ENCODE peak calls at places on chromosomes 11 and 22, in eight cellular contexts. One of them, this sample, is unnamed. For H3K4me1, the result is how much of the 10 kb centered on the place peaks cover.

GRCh38 chr11:2578006-2578933 is 121.5 kb downstream of the KCNQ1OT1 start:
- DNase-seq in transverse colon: peak
- DNase-seq in sigmoid colon: peak
- DNase-seq in stomach: peak
- DNase-seq in upper lobe of left lung: peak
- DNase-seq in A549: no peak
- DNase-seq in esophagus muscularis mucosa: no peak
- DNase-seq in ovary: peak
- DNase-seq in this sample: no peak

GRCh38 chr22:21041937-21042336 is 3.8 kb upstream of the LRRC74B start:
- DNase-seq in transverse colon: no peak
- DNase-seq in sigmoid colon: no peak
- DNase-seq in stomach: no peak
- DNase-seq in upper lobe of left lung: no peak
- DNase-seq in A549: no peak
- DNase-seq in esophagus muscularis mucosa: no peak
- DNase-seq in ovary: no peak
- DNase-seq in this sample: no peak

GRCh38 chr11:74932797-74933196 is 16.1 kb downstream of the XRRA1 start:
- DNase-seq in transverse colon: no peak
- DNase-seq in sigmoid colon: no peak
- DNase-seq in stomach: no peak
- DNase-seq in upper lobe of left lung: no peak
- DNase-seq in A549: no peak
- DNase-seq in esophagus muscularis mucosa: no peak
- DNase-seq in ovary: no peak
- DNase-seq in this sample: no peak

GRCh38 chr11:113697798-113698407 is 8.2 kb downstream of the TMPRSS5 start:
- DNase-seq in transverse colon: no peak
- DNase-seq in sigmoid colon: no peak
- DNase-seq in stomach: no peak
- DNase-seq in upper lobe of left lung: no peak
- DNase-seq in A549: no peak
- DNase-seq in esophagus muscularis mucosa: no peak
- DNase-seq in ovary: no peak
- DNase-seq in this sample: no peak

GRCh38 chr22:29380032-29380781 is 8.2 kb downstream of the AP1B1 start:
- DNase-seq in transverse colon: no peak
- DNase-seq in sigmoid colon: no peak
- DNase-seq in stomach: no peak
- DNase-seq in upper lobe of left lung: no peak
- DNase-seq in A549: no peak
- DNase-seq in esophagus muscularis mucosa: no peak
- DNase-seq in ovary: no peak
- DNase-seq in this sample: no peak

GRCh38 chr11:76698321-76699043 is 27.9 kb upstream of the LRRC32 start:
- DNase-seq in transverse colon: no peak
- DNase-seq in sigmoid colon: no peak
- DNase-seq in stomach: no peak
- DNase-seq in upper lobe of left lung: no peak
- DNase-seq in A549: peak
- DNase-seq in esophagus muscularis mucosa: no peak
- DNase-seq in ovary: no peak
- DNase-seq in this sample: no peak

GRCh38 chr11:2186669-2187266 is 15.2 kb upstream of the TH start:
- DNase-seq in transverse colon: peak
- DNase-seq in sigmoid colon: no peak
- DNase-seq in stomach: peak
- DNase-seq in upper lobe of left lung: peak
- DNase-seq in A549: peak
- DNase-seq in esophagus muscularis mucosa: no peak
- DNase-seq in ovary: no peak
- DNase-seq in this sample: no peak

GRCh38 chr11:10351435-10351767 is 46.5 kb downstream of the ADM start:
- DNase-seq in transverse colon: peak
- DNase-seq in sigmoid colon: no peak
- DNase-seq in stomach: peak
- DNase-seq in upper lobe of left lung: no peak
- DNase-seq in A549: no peak
- DNase-seq in esophagus muscularis mucosa: no peak
- DNase-seq in ovary: peak
- DNase-seq in this sample: no peak

GRCh38 chr11:12393691-12394090 is 16.3 kb downstream of the PARVA start:
- DNase-seq in transverse colon: no peak
- DNase-seq in sigmoid colon: no peak
- DNase-seq in stomach: no peak
- DNase-seq in upper lobe of left lung: no peak
- DNase-seq in A549: no peak
- DNase-seq in esophagus muscularis mucosa: peak
- DNase-seq in ovary: no peak
- DNase-seq in this sample: no peak

GRCh38 chr11:126231725-126232459 is 20.3 kb downstream of the FAM118B start:
- DNase-seq in transverse colon: no peak
- DNase-seq in sigmoid colon: no peak
- DNase-seq in stomach: no peak
- DNase-seq in upper lobe of left lung: no peak
- DNase-seq in A549: no peak
- DNase-seq in esophagus muscularis mucosa: no peak
- DNase-seq in ovary: no peak
- DNase-seq in this sample: no peak

GRCh38 chr11:1303973-1304372 is 5.5 kb downstream of the TOLLIP start:
- DNase-seq in transverse colon: peak
- DNase-seq in sigmoid colon: peak
- DNase-seq in stomach: peak
- DNase-seq in upper lobe of left lung: peak
- DNase-seq in A549: no peak
- DNase-seq in esophagus muscularis mucosa: peak
- DNase-seq in ovary: peak
- DNase-seq in this sample: no peak

GRCh38 chr11:128351168-128351567 is 236.2 kb downstream of the ETS1 start:
- DNase-seq in transverse colon: no peak
- DNase-seq in sigmoid colon: no peak
- DNase-seq in stomach: no peak
- DNase-seq in upper lobe of left lung: no peak
- DNase-seq in A549: no peak
- DNase-seq in esophagus muscularis mucosa: no peak
- DNase-seq in ovary: no peak
- DNase-seq in this sample: no peak

GRCh38 chr22:46758867-46759290 is 3.6 kb upstream of the TBC1D22A start:
- DNase-seq in transverse colon: peak
- DNase-seq in sigmoid colon: no peak
- DNase-seq in stomach: peak
- DNase-seq in upper lobe of left lung: no peak
- DNase-seq in A549: peak
- DNase-seq in esophagus muscularis mucosa: no peak
- DNase-seq in ovary: no peak
- DNase-seq in this sample: no peak

GRCh38 chr11:80958414-80958813 is 1517.6 kb upstream of the TENM4 start:
- DNase-seq in transverse colon: no peak
- DNase-seq in sigmoid colon: no peak
- DNase-seq in stomach: no peak
- DNase-seq in upper lobe of left lung: no peak
- DNase-seq in A549: peak
- DNase-seq in esophagus muscularis mucosa: no peak
- DNase-seq in ovary: no peak
- DNase-seq in this sample: no peak

GRCh38 chr11:69335461-69336386 is 41.8 kb downstream of the MYEOV start:
- DNase-seq in transverse colon: no peak
- DNase-seq in sigmoid colon: no peak
- DNase-seq in stomach: peak
- DNase-seq in upper lobe of left lung: no peak
- DNase-seq in A549: no peak
- DNase-seq in esophagus muscularis mucosa: no peak
- DNase-seq in ovary: no peak
- DNase-seq in this sample: no peak

GRCh38 chr11:69335010-69335409 is 41.1 kb downstream of the MYEOV start:
- DNase-seq in transverse colon: no peak
- DNase-seq in sigmoid colon: no peak
- DNase-seq in stomach: peak
- DNase-seq in upper lobe of left lung: no peak
- DNase-seq in A549: no peak
- DNase-seq in esophagus muscularis mucosa: no peak
- DNase-seq in ovary: no peak
- DNase-seq in this sample: no peak

GRCh38 chr11:69333906-69334305 is 40.0 kb downstream of the MYEOV start:
- DNase-seq in transverse colon: no peak
- DNase-seq in sigmoid colon: peak
- DNase-seq in stomach: peak
- DNase-seq in upper lobe of left lung: no peak
- DNase-seq in A549: no peak
- DNase-seq in esophagus muscularis mucosa: no peak
- DNase-seq in ovary: no peak
- DNase-seq in this sample: no peak

GRCh38 chr11:69330330-69330729 is 36.4 kb downstream of the MYEOV start:
- DNase-seq in transverse colon: no peak
- DNase-seq in sigmoid colon: no peak
- DNase-seq in stomach: no peak
- DNase-seq in upper lobe of left lung: no peak
- DNase-seq in A549: no peak
- DNase-seq in esophagus muscularis mucosa: no peak
- DNase-seq in ovary: no peak
- DNase-seq in this sample: no peak

DNA sequence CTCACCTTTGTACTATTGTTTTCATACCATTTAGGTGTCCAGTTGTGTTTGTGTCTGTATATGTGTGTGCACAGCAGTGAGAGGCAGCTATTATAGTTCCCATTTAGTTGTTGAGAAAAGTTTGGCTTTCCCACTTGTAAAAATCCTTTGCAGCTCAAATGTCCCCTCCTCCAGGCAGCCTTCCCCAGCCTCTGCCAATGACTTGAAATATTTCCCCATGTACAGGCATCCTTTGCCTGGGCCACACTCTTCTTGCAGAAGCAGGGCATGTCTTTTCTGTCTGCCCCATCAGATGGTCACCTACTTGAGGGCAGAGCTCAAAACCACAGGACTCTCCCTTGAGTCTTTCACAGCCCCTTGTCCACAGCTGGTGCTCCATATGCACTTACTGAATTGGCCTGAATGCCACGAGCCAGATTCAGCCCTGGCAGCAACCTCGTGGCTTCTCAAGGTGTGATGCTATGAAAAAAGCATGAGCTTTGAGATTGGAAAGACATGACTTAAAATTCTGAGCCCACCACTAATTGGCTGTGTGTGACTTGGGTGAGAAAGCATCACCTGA is 39.3 kb downstream of the MYEOV start:
- DNase-seq in transverse colon: no peak
- DNase-seq in sigmoid colon: peak
- DNase-seq in stomach: peak
- DNase-seq in upper lobe of left lung: no peak
- DNase-seq in A549: no peak
- DNase-seq in esophagus muscularis mucosa: no peak
- DNase-seq in ovary: no peak
- DNase-seq in this sample: no peak
- H3K4me3 ChIP-seq in transverse colon: no peak
- H3K4me3 ChIP-seq in sigmoid colon: no peak
- H3K4me3 ChIP-seq in stomach: no peak
- H3K4me3 ChIP-seq in upper lobe of left lung: no peak
- H3K4me3 ChIP-seq in A549: no peak
- H3K4me3 ChIP-seq in esophagus muscularis mucosa: no peak
- H3K4me3 ChIP-seq in ovary: no peak
- H3K4me3 ChIP-seq in this sample: no peak

DNA sequence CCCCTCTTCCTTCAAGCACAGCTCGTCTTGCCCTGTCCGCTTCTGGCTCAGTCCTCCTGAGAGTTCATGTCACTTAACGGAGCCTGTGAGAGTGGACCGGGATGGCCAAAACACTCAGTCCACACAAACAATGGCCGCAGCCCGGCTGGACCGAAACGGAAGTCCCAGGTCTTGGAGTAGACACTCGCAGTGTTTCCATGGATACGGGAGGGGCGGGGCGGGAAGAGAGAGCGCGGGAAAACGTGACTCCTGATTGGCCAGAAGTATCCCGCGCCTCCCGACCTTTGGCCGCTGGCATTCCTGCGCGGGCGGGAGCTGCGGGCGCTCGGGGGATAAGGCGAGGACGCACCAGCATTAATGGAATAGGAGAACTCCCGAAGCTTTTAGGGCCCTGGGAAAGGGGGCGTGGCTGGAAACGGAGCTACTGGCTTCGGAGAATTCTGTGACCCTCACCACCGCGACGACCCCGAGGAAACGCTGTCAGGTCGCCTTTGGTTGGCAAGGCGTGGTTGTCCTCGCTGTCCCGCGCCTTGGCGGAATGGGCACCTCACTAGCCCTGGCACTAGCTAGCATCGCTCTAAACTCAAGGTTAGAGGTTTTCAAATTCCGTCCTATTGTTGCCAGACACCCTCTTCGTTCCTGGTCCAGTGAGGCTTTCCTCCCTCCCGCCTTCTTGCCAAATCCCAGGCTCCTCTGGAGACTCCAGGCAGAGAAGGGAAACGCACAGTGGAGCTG is at the start of the genes NLRP14 and ZNF214:
- DNase-seq in transverse colon: peak
- DNase-seq in sigmoid colon: peak
- DNase-seq in stomach: peak
- DNase-seq in upper lobe of left lung: peak
- DNase-seq in A549: peak
- DNase-seq in esophagus muscularis mucosa: peak
- DNase-seq in ovary: peak
- DNase-seq in this sample: peak
- TF ChIP-seq EP300 in transverse colon: no peak
- TF ChIP-seq EP300 in sigmoid colon: no peak
- TF ChIP-seq EP300 in stomach: no peak
- TF ChIP-seq EP300 in upper lobe of left lung: no peak
- TF ChIP-seq EP300 in A549: no peak
- TF ChIP-seq EP300 in esophagus muscularis mucosa: no peak
- TF ChIP-seq EP300 in ovary: no peak
- TF ChIP-seq EP300 in this sample: peak

DNA sequence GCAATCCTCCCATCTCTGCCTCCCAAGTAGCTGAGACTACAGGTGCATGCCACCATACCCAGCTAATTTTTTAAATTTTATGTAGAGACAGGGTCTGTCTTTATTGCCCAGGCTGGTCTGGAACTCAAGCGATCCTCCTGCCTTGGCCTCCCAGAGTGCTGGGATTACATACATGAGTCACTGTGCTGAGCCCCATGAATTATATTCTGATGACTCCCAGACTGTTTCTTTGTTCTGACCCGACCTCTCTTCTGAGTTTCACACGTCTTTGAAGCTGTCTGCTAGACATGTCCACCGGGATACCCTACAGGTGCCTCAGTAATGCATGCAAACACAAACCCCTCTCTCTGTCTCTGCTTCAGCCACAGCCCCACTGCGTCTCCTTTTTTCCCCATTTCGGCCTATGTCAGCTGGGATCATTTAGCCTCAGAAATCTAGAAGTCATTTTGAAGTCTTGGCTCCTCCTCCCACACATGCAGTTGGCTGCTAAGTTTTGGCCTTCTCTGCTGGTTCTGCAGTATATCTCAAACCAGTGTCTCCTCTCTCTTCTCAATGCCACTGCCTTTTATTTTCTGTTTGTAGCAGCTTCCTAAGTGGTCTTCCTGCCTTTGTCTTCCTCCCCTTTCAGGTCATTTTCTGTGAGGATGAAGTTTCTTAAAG is 4.8 kb downstream of the VPS26B start:
- DNase-seq in transverse colon: no peak
- DNase-seq in sigmoid colon: no peak
- DNase-seq in stomach: no peak
- DNase-seq in upper lobe of left lung: no peak
- DNase-seq in A549: no peak
- DNase-seq in esophagus muscularis mucosa: no peak
- DNase-seq in ovary: no peak
- DNase-seq in this sample: no peak
- H3K4me1 ChIP-seq in transverse colon: under half
- H3K4me1 ChIP-seq in sigmoid colon: under half
- H3K4me1 ChIP-seq in stomach: under half
- H3K4me1 ChIP-seq in upper lobe of left lung: under half
- H3K4me1 ChIP-seq in A549: under half
- H3K4me1 ChIP-seq in esophagus muscularis mucosa: half or more
- H3K4me1 ChIP-seq in ovary: under half
- H3K4me1 ChIP-seq in this sample: under half

GRCh38 chr11:59106363-59107336 is at the start of gene FAM111B:
- DNase-seq in transverse colon: peak
- DNase-seq in sigmoid colon: peak
- DNase-seq in stomach: peak
- DNase-seq in upper lobe of left lung: peak
- DNase-seq in A549: peak
- DNase-seq in esophagus muscularis mucosa: no peak
- DNase-seq in ovary: peak
- DNase-seq in this sample: peak
- H3K4me3 ChIP-seq in transverse colon: peak
- H3K4me3 ChIP-seq in sigmoid colon: peak
- H3K4me3 ChIP-seq in stomach: peak
- H3K4me3 ChIP-seq in upper lobe of left lung: peak
- H3K4me3 ChIP-seq in A549: peak
- H3K4me3 ChIP-seq in esophagus muscularis mucosa: peak
- H3K4me3 ChIP-seq in ovary: peak
- H3K4me3 ChIP-seq in this sample: peak

This sample was measured in tibial nerve.